ENCODE peak calls at places on chromosomes 11 and 22, in ten cellular contexts. Z is stimulated activated CD8-positive, alpha-beta memory T cell treated with anti-CD3 and anti-CD28 coated beads, Interleukin-4, amount 100 ng/mL, for 24 hours; C is A549; U is PC-9; O is pancreas; T is DMS 273 treated with DMSO at 0.1 percent for 48 hours; K is activated T-cell treated with anti-CD3 and anti-CD28 coated beads for 1 hour; I is nephron progenitor cell; V is fibroblast of lung; Q is IMR-90. W is an unnamed sample.

GRCh38 chr11:13098067-13098466 is 89.0 kb downstream of the RASSF10 start:
- DNase-seq in I (no peak), Q (no peak), T (no peak), U (peak; percentile 65), K (no peak), O (no peak), C (peak; percentile 65), V (no peak), Z (no peak), W (no peak)

GRCh38 chr22:48934446-48934845 is 893.2 kb downstream of the BRD1 start:
- DNase-seq in O (no peak), T (no peak), V (no peak), C (no peak), K (no peak), Q (no peak), Z (no peak), I (no peak), U (no peak), W (no peak)

GRCh38 chr11:61277973-61278565 is 17.0 kb downstream of the VWCE start:
- DNase-seq in C (no peak), K (no peak), I (no peak), V (no peak), O (no peak), Z (no peak), Q (no peak), T (no peak), U (no peak), W (no peak)

GRCh38 chr11:114156131-114156581 is 96.6 kb downstream of the ZBTB16 start:
- DNase-seq in V (no peak), C (no peak), I (no peak), T (no peak), K (no peak), Q (no peak), O (no peak), Z (no peak), U (no peak), W (no peak)

GRCh38 chr11:124879229-124879998 is 14.2 kb downstream of the ROBO3 start:
- DNase-seq in K (no peak), Q (no peak), C (no peak), V (no peak), I (no peak), Z (no peak), T (no peak), U (no peak), O (no peak), W (no peak)

GRCh38 chr11:126317681-126318641 is 14.1 kb downstream of the DCPS start:
- DNase-seq in T (no peak), Q (peak; percentile 83), U (no peak), Z (no peak), V (peak; percentile 91), K (no peak), O (no peak), I (no peak), C (no peak), W (peak; percentile 89)

GRCh38 chr11:96008161-96008560 is 84.3 kb upstream of the MTMR2 start:
- DNase-seq in Q (peak; percentile 95), K (no peak), U (no peak), T (no peak), Z (no peak), O (no peak), V (peak; percentile 93), I (no peak), C (no peak), W (peak; percentile 33)

GRCh38 chr22:46990937-46991520 is 228.6 kb downstream of the TBC1D22A start:
- DNase-seq in V (no peak), I (no peak), C (no peak), T (no peak), O (no peak), Z (no peak), U (no peak), K (no peak), Q (no peak), W (no peak)

GRCh38 chr22:36756031-36756430 is 19.9 kb downstream of the IFT27 start:
- DNase-seq in C (no peak), Q (no peak), T (no peak), V (no peak), U (no peak), K (no peak), I (no peak), O (no peak), Z (no peak), W (no peak)

GRCh38 chr22:32203181-32204105 is 1.4 kb downstream of the RFPL2 start:
- DNase-seq in Q (no peak), U (no peak), V (no peak), O (no peak), T (no peak), I (no peak), Z (no peak), K (no peak), C (peak; percentile 3), W (no peak)

GRCh38 chr22:43876866-43877509 is 14.7 kb upstream of the SULT4A1 start:
- DNase-seq in K (no peak), U (no peak), Z (no peak), V (no peak), C (no peak), I (no peak), O (no peak), Q (no peak), T (no peak), W (no peak)

GRCh38 chr22:37273126-37273845 is 9.0 kb upstream of the CYTH4 start:
- DNase-seq in K (no peak), Z (no peak), C (no peak), Q (peak; percentile 79), V (peak; percentile 60), I (no peak), U (no peak), O (no peak), T (no peak), W (peak; percentile 91)

W was measured in EH.